ENCODE peak calls at places on chromosomes 7 and 10, in six cellular contexts. One of them, this sample, is unnamed. For H3K27me3, the result is how much of the 10 kb centered on the place peaks cover.

GRCh38 chr7:106418094-106418493 is 133.3 kb upstream of the NAMPT start:
- DNase-seq in neuronal stem cell: no peak
- DNase-seq in esophagus squamous epithelium: no peak
- DNase-seq in GM23248: peak
- DNase-seq in cardiac muscle cell: peak
- DNase-seq in PC-3: no peak
- DNase-seq in this sample: no peak

GRCh38 chr7:44984478-44984758 is 5.6 kb upstream of the MYO1G start:
- DNase-seq in PC-3: no peak
- DNase-seq in neuronal stem cell: no peak
- DNase-seq in cardiac muscle cell: no peak
- DNase-seq in esophagus squamous epithelium: no peak
- DNase-seq in GM23248: no peak
- DNase-seq in this sample: no peak

GRCh38 chr7:2357165-2357564 is 2.5 kb downstream of the EIF3B start:
- DNase-seq in PC-3: peak
- DNase-seq in GM23248: peak
- DNase-seq in cardiac muscle cell: no peak
- DNase-seq in esophagus squamous epithelium: no peak
- DNase-seq in neuronal stem cell: no peak
- DNase-seq in this sample: no peak

GRCh38 chr10:132699411-132700167 is 86.4 kb downstream of the NKX6-2 start:
- DNase-seq in cardiac muscle cell: no peak
- DNase-seq in neuronal stem cell: no peak
- DNase-seq in GM23248: no peak
- DNase-seq in PC-3: no peak
- DNase-seq in esophagus squamous epithelium: no peak
- DNase-seq in this sample: no peak

GRCh38 chr10:86647773-86648705 is 6.3 kb upstream of the OPN4 start:
- DNase-seq in PC-3: peak
- DNase-seq in esophagus squamous epithelium: no peak
- DNase-seq in GM23248: peak
- DNase-seq in neuronal stem cell: no peak
- DNase-seq in cardiac muscle cell: no peak
- DNase-seq in this sample: peak

GRCh38 chr7:155427411-155428038 is 30.4 kb upstream of the EN2 start:
- DNase-seq in neuronal stem cell: no peak
- DNase-seq in GM23248: no peak
- DNase-seq in cardiac muscle cell: no peak
- DNase-seq in PC-3: no peak
- DNase-seq in esophagus squamous epithelium: no peak
- DNase-seq in this sample: no peak

GRCh38 chr7:155755026-155755425 is 57.2 kb downstream of the SHH start:
- DNase-seq in cardiac muscle cell: no peak
- DNase-seq in PC-3: no peak
- DNase-seq in neuronal stem cell: no peak
- DNase-seq in esophagus squamous epithelium: no peak
- DNase-seq in GM23248: no peak
- DNase-seq in this sample: no peak

GRCh38 chr10:76769161-76769560 is 868.4 kb downstream of the KCNMA1 start:
- DNase-seq in esophagus squamous epithelium: no peak
- DNase-seq in cardiac muscle cell: no peak
- DNase-seq in neuronal stem cell: no peak
- DNase-seq in GM23248: peak
- DNase-seq in PC-3: no peak
- DNase-seq in this sample: no peak

GRCh38 chr7:1015631-1016121 is 28.7 kb upstream of the GPR146 start:
- DNase-seq in neuronal stem cell: no peak
- DNase-seq in cardiac muscle cell: no peak
- DNase-seq in GM23248: no peak
- DNase-seq in esophagus squamous epithelium: no peak
- DNase-seq in PC-3: no peak
- DNase-seq in this sample: no peak

GRCh38 chr10:72574636-72575035 is 51.2 kb downstream of the MICU1 start:
- DNase-seq in PC-3: no peak
- DNase-seq in cardiac muscle cell: no peak
- DNase-seq in GM23248: no peak
- DNase-seq in esophagus squamous epithelium: no peak
- DNase-seq in neuronal stem cell: no peak
- DNase-seq in this sample: no peak

GRCh38 chr10:130930821-130931220 is 380.7 kb downstream of the TCERG1L start:
- DNase-seq in neuronal stem cell: no peak
- DNase-seq in GM23248: no peak
- DNase-seq in cardiac muscle cell: no peak
- DNase-seq in PC-3: no peak
- DNase-seq in esophagus squamous epithelium: no peak
- DNase-seq in this sample: no peak

GRCh38 chr7:150308575-150308974 is 14.6 kb upstream of the LRRC61 start:
- DNase-seq in esophagus squamous epithelium: no peak
- DNase-seq in PC-3: no peak
- DNase-seq in cardiac muscle cell: no peak
- DNase-seq in neuronal stem cell: no peak
- DNase-seq in GM23248: no peak
- DNase-seq in this sample: no peak
- H3K4me3 ChIP-seq in esophagus squamous epithelium: no peak
- H3K4me3 ChIP-seq in PC-3: no peak
- H3K4me3 ChIP-seq in cardiac muscle cell: no peak
- H3K4me3 ChIP-seq in neuronal stem cell: no peak
- H3K4me3 ChIP-seq in GM23248: no peak
- H3K4me3 ChIP-seq in this sample: no peak

GRCh38 chr10:78805176-78805575 is 263.6 kb upstream of the ZMIZ1 start:
- DNase-seq in cardiac muscle cell: peak
- DNase-seq in esophagus squamous epithelium: no peak
- DNase-seq in neuronal stem cell: no peak
- DNase-seq in GM23248: peak
- DNase-seq in PC-3: peak
- DNase-seq in this sample: no peak
- H3K27me3 ChIP-seq in cardiac muscle cell: under half
- H3K27me3 ChIP-seq in esophagus squamous epithelium: under half
- H3K27me3 ChIP-seq in neuronal stem cell: under half
- H3K27me3 ChIP-seq in GM23248: under half
- H3K27me3 ChIP-seq in PC-3: under half
- H3K27me3 ChIP-seq in this sample: under half

GRCh38 chr10:48684463-48684791 is 246 bp upstream of the WDFY4 start:
- DNase-seq in cardiac muscle cell: no peak
- DNase-seq in esophagus squamous epithelium: no peak
- DNase-seq in neuronal stem cell: no peak
- DNase-seq in PC-3: no peak
- DNase-seq in GM23248: no peak
- DNase-seq in this sample: no peak

GRCh38 chr10:48683424-48683823 is 1.2 kb upstream of the WDFY4 start:
- DNase-seq in esophagus squamous epithelium: no peak
- DNase-seq in GM23248: no peak
- DNase-seq in cardiac muscle cell: no peak
- DNase-seq in PC-3: no peak
- DNase-seq in neuronal stem cell: no peak
- DNase-seq in this sample: no peak

GRCh38 chr10:48683893-48684292 is 780 bp upstream of the WDFY4 start:
- DNase-seq in esophagus squamous epithelium: no peak
- DNase-seq in PC-3: no peak
- DNase-seq in neuronal stem cell: no peak
- DNase-seq in cardiac muscle cell: no peak
- DNase-seq in GM23248: no peak
- DNase-seq in this sample: no peak

GRCh38 chr10:48684792-48685651 is at the start of gene WDFY4:
- DNase-seq in neuronal stem cell: no peak
- DNase-seq in cardiac muscle cell: no peak
- DNase-seq in PC-3: no peak
- DNase-seq in esophagus squamous epithelium: no peak
- DNase-seq in GM23248: no peak
- DNase-seq in this sample: no peak

GRCh38 chr10:48685731-48686130 is 1.1 kb downstream of the WDFY4 start:
- DNase-seq in neuronal stem cell: no peak
- DNase-seq in PC-3: no peak
- DNase-seq in cardiac muscle cell: no peak
- DNase-seq in esophagus squamous epithelium: no peak
- DNase-seq in GM23248: no peak
- DNase-seq in this sample: no peak
- H3K4me3 ChIP-seq in neuronal stem cell: no peak
- H3K4me3 ChIP-seq in PC-3: no peak
- H3K4me3 ChIP-seq in cardiac muscle cell: no peak
- H3K4me3 ChIP-seq in esophagus squamous epithelium: no peak
- H3K4me3 ChIP-seq in GM23248: no peak
- H3K4me3 ChIP-seq in this sample: no peak

GRCh38 chr10:35613107-35613440 is 7.9 kb downstream of the GJD4 start:
- DNase-seq in neuronal stem cell: no peak
- DNase-seq in PC-3: no peak
- DNase-seq in GM23248: no peak
- DNase-seq in esophagus squamous epithelium: no peak
- DNase-seq in cardiac muscle cell: no peak
- DNase-seq in this sample: no peak

GRCh38 chr10:35614312-35614711 is 9.2 kb downstream of the GJD4 start:
- DNase-seq in neuronal stem cell: no peak
- DNase-seq in GM23248: no peak
- DNase-seq in PC-3: peak
- DNase-seq in esophagus squamous epithelium: no peak
- DNase-seq in cardiac muscle cell: no peak
- DNase-seq in this sample: no peak

GRCh38 chr10:35613597-35614226 is 8.6 kb downstream of the GJD4 start:
- DNase-seq in neuronal stem cell: no peak
- DNase-seq in cardiac muscle cell: peak
- DNase-seq in GM23248: peak
- DNase-seq in PC-3: peak
- DNase-seq in esophagus squamous epithelium: no peak
- DNase-seq in this sample: no peak

GRCh38 chr10:35611750-35612149 is 6.6 kb downstream of the GJD4 start:
- DNase-seq in cardiac muscle cell: no peak
- DNase-seq in esophagus squamous epithelium: no peak
- DNase-seq in GM23248: no peak
- DNase-seq in PC-3: no peak
- DNase-seq in neuronal stem cell: no peak
- DNase-seq in this sample: peak

DNA sequence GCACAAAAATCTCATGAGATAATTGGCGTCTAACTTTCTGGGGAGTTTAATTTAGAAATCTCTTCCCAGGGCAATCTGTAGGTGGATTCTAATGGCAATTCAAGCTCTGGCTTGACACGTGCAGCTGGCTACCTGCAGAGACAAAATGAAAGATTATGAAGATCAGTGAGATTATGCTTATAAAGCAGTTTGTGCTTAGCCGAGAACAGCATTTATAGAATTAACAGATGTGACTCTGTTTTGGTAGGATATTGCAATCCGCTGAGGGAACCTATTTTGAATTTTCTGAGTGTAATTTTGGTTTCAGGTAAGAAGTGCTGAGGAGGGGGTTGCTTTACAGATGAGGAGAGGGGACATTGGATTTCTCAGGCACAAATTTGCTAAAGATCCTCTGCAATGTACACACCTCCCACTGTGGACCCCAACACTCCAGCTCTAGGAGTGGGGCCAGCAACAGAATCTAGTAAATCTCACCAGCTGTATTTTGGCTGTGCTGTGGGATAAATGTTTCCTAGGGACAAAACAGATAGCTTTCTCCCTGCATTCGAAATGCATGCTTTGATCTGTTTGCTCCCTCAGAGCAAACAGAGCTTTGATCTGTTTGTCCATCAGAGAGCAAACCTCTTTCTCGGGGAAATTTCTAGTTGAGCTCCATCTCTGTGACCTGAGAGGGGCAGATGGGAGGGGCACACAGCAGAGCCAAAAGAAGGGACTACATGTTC is 7.4 kb downstream of the GJD4 start:
- DNase-seq in PC-3: no peak
- DNase-seq in GM23248: no peak
- DNase-seq in neuronal stem cell: no peak
- DNase-seq in esophagus squamous epithelium: no peak
- DNase-seq in cardiac muscle cell: no peak
- DNase-seq in this sample: no peak
- H3K27me3 ChIP-seq in PC-3: under half
- H3K27me3 ChIP-seq in GM23248: under half
- H3K27me3 ChIP-seq in neuronal stem cell: under half
- H3K27me3 ChIP-seq in esophagus squamous epithelium: under half
- H3K27me3 ChIP-seq in cardiac muscle cell: under half
- H3K27me3 ChIP-seq in this sample: under half

GRCh38 chr7:105295626-105296352 is 92.9 kb downstream of the SRPK2 start:
- DNase-seq in cardiac muscle cell: no peak
- DNase-seq in esophagus squamous epithelium: no peak
- DNase-seq in GM23248: no peak
- DNase-seq in neuronal stem cell: no peak
- DNase-seq in PC-3: no peak
- DNase-seq in this sample: no peak

GRCh38 chr7:105298004-105298403 is 90.7 kb downstream of the SRPK2 start:
- DNase-seq in neuronal stem cell: no peak
- DNase-seq in esophagus squamous epithelium: no peak
- DNase-seq in GM23248: no peak
- DNase-seq in PC-3: no peak
- DNase-seq in cardiac muscle cell: no peak
- DNase-seq in this sample: no peak

GRCh38 chr7:105296491-105296890 is 92.2 kb downstream of the SRPK2 start:
- DNase-seq in cardiac muscle cell: no peak
- DNase-seq in neuronal stem cell: no peak
- DNase-seq in PC-3: no peak
- DNase-seq in GM23248: no peak
- DNase-seq in esophagus squamous epithelium: no peak
- DNase-seq in this sample: no peak

GRCh38 chr7:105297309-105297708 is 91.4 kb downstream of the SRPK2 start:
- DNase-seq in PC-3: no peak
- DNase-seq in cardiac muscle cell: no peak
- DNase-seq in esophagus squamous epithelium: no peak
- DNase-seq in neuronal stem cell: no peak
- DNase-seq in GM23248: no peak
- DNase-seq in this sample: no peak

GRCh38 chr7:105298439-105298894 is 90.3 kb downstream of the SRPK2 start:
- DNase-seq in GM23248: no peak
- DNase-seq in cardiac muscle cell: no peak
- DNase-seq in PC-3: no peak
- DNase-seq in esophagus squamous epithelium: no peak
- DNase-seq in neuronal stem cell: no peak
- DNase-seq in this sample: no peak
- H3K4me3 ChIP-seq in GM23248: no peak
- H3K4me3 ChIP-seq in cardiac muscle cell: no peak
- H3K4me3 ChIP-seq in PC-3: no peak
- H3K4me3 ChIP-seq in esophagus squamous epithelium: no peak
- H3K4me3 ChIP-seq in neuronal stem cell: no peak
- H3K4me3 ChIP-seq in this sample: no peak

This sample was measured in HAP-1.